ENCODE peak calls at places on chromosomes 2 and 18, in ten cellular contexts. One of them, this sample, is unnamed. For H3K36me3 and H3K4me1, the result is how much of the 10 kb centered on the place peaks cover.

GRCh38 chr2:43490387-43490786 is 105.5 kb downstream of the THADA start:
- DNase-seq in lower lobe of right lung: no peak
- DNase-seq in pancreas: no peak
- DNase-seq in CD4-positive, CD25-positive, alpha-beta regulatory T cell: no peak
- DNase-seq in cardiac muscle cell: no peak
- DNase-seq in aorta: no peak
- DNase-seq in Peyer's patch: no peak
- DNase-seq in Karpas-422: no peak
- DNase-seq in stomach: no peak
- DNase-seq in lung: no peak
- DNase-seq in this sample: no peak

GRCh38 chr2:30421551-30422436 is 25.3 kb upstream of the LCLAT1 start:
- DNase-seq in lower lobe of right lung: no peak
- DNase-seq in pancreas: no peak
- DNase-seq in CD4-positive, CD25-positive, alpha-beta regulatory T cell: peak
- DNase-seq in cardiac muscle cell: peak
- DNase-seq in aorta: no peak
- DNase-seq in Peyer's patch: no peak
- DNase-seq in Karpas-422: no peak
- DNase-seq in stomach: no peak
- DNase-seq in lung: no peak
- DNase-seq in this sample: no peak

GRCh38 chr18:6120820-6121279 is 225.5 kb upstream of the TMEM200C start:
- DNase-seq in lower lobe of right lung: no peak
- DNase-seq in pancreas: no peak
- DNase-seq in CD4-positive, CD25-positive, alpha-beta regulatory T cell: no peak
- DNase-seq in cardiac muscle cell: no peak
- DNase-seq in aorta: no peak
- DNase-seq in Peyer's patch: no peak
- DNase-seq in Karpas-422: no peak
- DNase-seq in stomach: no peak
- DNase-seq in lung: no peak
- DNase-seq in this sample: no peak

GRCh38 chr2:150586858-150587257 is 99.4 kb upstream of the RND3 start:
- DNase-seq in lower lobe of right lung: no peak
- DNase-seq in pancreas: no peak
- DNase-seq in CD4-positive, CD25-positive, alpha-beta regulatory T cell: no peak
- DNase-seq in cardiac muscle cell: peak
- DNase-seq in aorta: no peak
- DNase-seq in Peyer's patch: no peak
- DNase-seq in Karpas-422: no peak
- DNase-seq in stomach: no peak
- DNase-seq in lung: no peak
- DNase-seq in this sample: no peak

GRCh38 chr18:24989760-24990547 is 362.0 kb downstream of the ZNF521 start:
- DNase-seq in lower lobe of right lung: no peak
- DNase-seq in pancreas: no peak
- DNase-seq in CD4-positive, CD25-positive, alpha-beta regulatory T cell: no peak
- DNase-seq in cardiac muscle cell: no peak
- DNase-seq in aorta: no peak
- DNase-seq in Peyer's patch: no peak
- DNase-seq in Karpas-422: no peak
- DNase-seq in stomach: no peak
- DNase-seq in lung: no peak
- DNase-seq in this sample: peak

GRCh38 chr18:68665623-68666022 is 49.3 kb downstream of the TMX3 start:
- DNase-seq in lower lobe of right lung: no peak
- DNase-seq in pancreas: no peak
- DNase-seq in CD4-positive, CD25-positive, alpha-beta regulatory T cell: no peak
- DNase-seq in cardiac muscle cell: no peak
- DNase-seq in aorta: no peak
- DNase-seq in Peyer's patch: no peak
- DNase-seq in Karpas-422: no peak
- DNase-seq in stomach: no peak
- DNase-seq in lung: no peak
- DNase-seq in this sample: no peak

GRCh38 chr2:225008179-225008829 is 34.0 kb downstream of the DOCK10 start:
- DNase-seq in lower lobe of right lung: no peak
- DNase-seq in pancreas: no peak
- DNase-seq in CD4-positive, CD25-positive, alpha-beta regulatory T cell: no peak
- DNase-seq in cardiac muscle cell: no peak
- DNase-seq in aorta: no peak
- DNase-seq in Peyer's patch: no peak
- DNase-seq in Karpas-422: no peak
- DNase-seq in stomach: no peak
- DNase-seq in lung: no peak
- DNase-seq in this sample: no peak

GRCh38 chr2:220626603-220627002 is 945.5 kb downstream of the EPHA4 start:
- DNase-seq in lower lobe of right lung: no peak
- DNase-seq in pancreas: no peak
- DNase-seq in CD4-positive, CD25-positive, alpha-beta regulatory T cell: no peak
- DNase-seq in cardiac muscle cell: no peak
- DNase-seq in aorta: no peak
- DNase-seq in Peyer's patch: no peak
- DNase-seq in Karpas-422: no peak
- DNase-seq in stomach: no peak
- DNase-seq in lung: no peak
- DNase-seq in this sample: no peak

GRCh38 chr2:233059797-233060499 is at the start of gene INPP5D:
- DNase-seq in lower lobe of right lung: peak
- DNase-seq in pancreas: no peak
- DNase-seq in CD4-positive, CD25-positive, alpha-beta regulatory T cell: peak
- DNase-seq in cardiac muscle cell: no peak
- DNase-seq in aorta: peak
- DNase-seq in Peyer's patch: peak
- DNase-seq in Karpas-422: peak
- DNase-seq in stomach: peak
- DNase-seq in lung: peak
- DNase-seq in this sample: peak

GRCh38 chr18:74368901-74369705 is 53.5 kb downstream of the C18orf63 start:
- DNase-seq in lower lobe of right lung: no peak
- DNase-seq in pancreas: no peak
- DNase-seq in CD4-positive, CD25-positive, alpha-beta regulatory T cell: no peak
- DNase-seq in cardiac muscle cell: no peak
- DNase-seq in aorta: no peak
- DNase-seq in Peyer's patch: no peak
- DNase-seq in Karpas-422: no peak
- DNase-seq in stomach: no peak
- DNase-seq in lung: no peak
- DNase-seq in this sample: peak

GRCh38 chr18:12307871-12308385 is at the start of gene TUBB6:
- DNase-seq in lower lobe of right lung: peak
- DNase-seq in pancreas: peak
- DNase-seq in CD4-positive, CD25-positive, alpha-beta regulatory T cell: no peak
- DNase-seq in cardiac muscle cell: peak
- DNase-seq in aorta: peak
- DNase-seq in Peyer's patch: no peak
- DNase-seq in Karpas-422: no peak
- DNase-seq in stomach: peak
- DNase-seq in lung: peak
- DNase-seq in this sample: no peak

DNA sequence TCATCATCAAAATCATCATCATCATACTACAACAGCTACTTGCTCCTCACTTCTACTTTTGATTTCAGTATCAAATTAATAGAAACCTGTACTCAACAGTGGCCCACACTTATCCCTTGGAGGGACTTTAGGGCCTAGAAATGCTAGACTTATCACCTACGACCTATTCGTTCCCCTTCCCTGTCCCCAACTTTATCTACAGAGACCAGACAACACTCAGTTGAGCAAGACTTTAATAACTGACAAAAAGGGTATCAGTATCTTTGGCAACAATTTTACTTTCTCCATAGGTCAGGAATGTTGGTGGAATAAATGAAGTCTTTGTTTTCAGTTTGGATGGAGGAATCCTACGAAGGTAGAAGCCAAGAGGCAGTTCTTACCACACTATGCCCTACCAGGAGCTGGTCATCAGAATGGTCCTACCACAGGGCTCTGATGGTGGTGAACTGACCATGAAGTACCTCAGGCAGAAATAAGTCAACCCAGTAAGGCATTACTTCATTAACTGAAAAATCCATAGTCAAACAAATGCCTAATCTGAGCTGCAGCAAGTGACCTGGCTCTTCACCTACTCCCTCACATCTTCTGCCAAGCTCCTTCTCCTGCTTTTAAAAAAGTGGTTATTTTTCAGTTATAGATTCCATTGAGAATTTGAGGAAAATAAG is 26.6 kb downstream of the MBD2 start:
- DNase-seq in lower lobe of right lung: no peak
- DNase-seq in pancreas: no peak
- DNase-seq in CD4-positive, CD25-positive, alpha-beta regulatory T cell: no peak
- DNase-seq in cardiac muscle cell: no peak
- DNase-seq in aorta: no peak
- DNase-seq in Peyer's patch: no peak
- DNase-seq in Karpas-422: no peak
- DNase-seq in stomach: no peak
- DNase-seq in lung: no peak
- DNase-seq in this sample: no peak
- H3K36me3 ChIP-seq in lower lobe of right lung: under half
- H3K36me3 ChIP-seq in pancreas: under half
- H3K36me3 ChIP-seq in CD4-positive, CD25-positive, alpha-beta regulatory T cell: under half
- H3K36me3 ChIP-seq in cardiac muscle cell: under half
- H3K36me3 ChIP-seq in aorta: under half
- H3K36me3 ChIP-seq in Peyer's patch: under half
- H3K36me3 ChIP-seq in Karpas-422: under half
- H3K36me3 ChIP-seq in stomach: under half
- H3K36me3 ChIP-seq in lung: under half
- H3K36me3 ChIP-seq in this sample: under half

GRCh38 chr18:3461704-3462103 is 11.7 kb downstream of the TGIF1 start:
- DNase-seq in lower lobe of right lung: no peak
- DNase-seq in pancreas: no peak
- DNase-seq in CD4-positive, CD25-positive, alpha-beta regulatory T cell: no peak
- DNase-seq in cardiac muscle cell: no peak
- DNase-seq in aorta: no peak
- DNase-seq in Peyer's patch: no peak
- DNase-seq in Karpas-422: no peak
- DNase-seq in stomach: no peak
- DNase-seq in lung: no peak
- DNase-seq in this sample: no peak

GRCh38 chr18:3460823-3461398 is 10.9 kb downstream of the TGIF1 start:
- DNase-seq in lower lobe of right lung: no peak
- DNase-seq in pancreas: no peak
- DNase-seq in CD4-positive, CD25-positive, alpha-beta regulatory T cell: no peak
- DNase-seq in cardiac muscle cell: no peak
- DNase-seq in aorta: no peak
- DNase-seq in Peyer's patch: no peak
- DNase-seq in Karpas-422: no peak
- DNase-seq in stomach: no peak
- DNase-seq in lung: no peak
- DNase-seq in this sample: no peak

GRCh38 chr18:3458378-3458777 is 8.4 kb downstream of the TGIF1 start:
- DNase-seq in lower lobe of right lung: no peak
- DNase-seq in pancreas: no peak
- DNase-seq in CD4-positive, CD25-positive, alpha-beta regulatory T cell: peak
- DNase-seq in cardiac muscle cell: no peak
- DNase-seq in aorta: no peak
- DNase-seq in Peyer's patch: peak
- DNase-seq in Karpas-422: no peak
- DNase-seq in stomach: no peak
- DNase-seq in lung: no peak
- DNase-seq in this sample: peak

GRCh38 chr18:3457261-3457724 is 7.3 kb downstream of the TGIF1 start:
- DNase-seq in lower lobe of right lung: no peak
- DNase-seq in pancreas: no peak
- DNase-seq in CD4-positive, CD25-positive, alpha-beta regulatory T cell: no peak
- DNase-seq in cardiac muscle cell: no peak
- DNase-seq in aorta: no peak
- DNase-seq in Peyer's patch: no peak
- DNase-seq in Karpas-422: no peak
- DNase-seq in stomach: peak
- DNase-seq in lung: no peak
- DNase-seq in this sample: peak

DNA sequence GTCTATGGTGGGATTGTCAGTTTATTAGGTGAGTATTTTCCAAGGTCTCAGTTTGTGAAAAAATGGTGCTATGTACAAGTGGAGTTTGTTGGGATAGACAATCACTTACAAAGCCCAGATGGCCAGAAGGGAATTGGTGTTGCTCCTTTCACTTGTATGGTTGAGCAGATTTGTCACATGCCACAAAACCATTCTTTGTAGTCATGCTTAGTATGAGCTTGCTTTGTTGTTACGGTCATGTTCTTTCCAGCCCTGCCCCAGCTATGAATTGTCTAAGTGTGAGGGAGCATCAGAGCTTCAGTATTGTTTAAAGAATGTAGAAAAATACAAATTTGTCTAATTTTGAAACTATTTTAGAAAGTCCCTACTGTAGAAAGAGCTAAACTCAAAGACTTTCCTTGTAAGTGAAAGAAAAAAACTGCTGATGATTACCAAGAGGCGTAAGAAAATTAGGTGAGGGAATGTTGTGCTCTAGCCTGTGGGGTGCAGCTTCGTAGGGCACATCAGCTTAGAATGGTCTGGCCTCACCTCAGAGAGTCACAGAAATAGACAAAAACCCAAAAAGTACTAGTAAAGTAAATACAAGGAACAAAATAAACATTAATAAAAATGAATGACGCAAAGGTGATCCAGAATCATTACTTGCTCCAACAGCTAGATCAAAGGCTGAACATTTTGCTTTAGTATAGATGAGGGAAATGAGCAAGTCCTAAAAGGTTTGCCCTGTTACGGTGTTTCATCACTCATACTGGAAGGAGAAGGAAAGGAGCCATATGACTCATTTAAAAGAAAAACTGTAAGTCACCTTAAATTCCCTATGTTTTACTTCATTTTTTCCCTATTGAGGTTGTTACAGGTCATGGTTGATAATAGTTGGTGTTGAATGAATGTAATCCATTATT is 9.2 kb downstream of the TGIF1 start:
- DNase-seq in lower lobe of right lung: no peak
- DNase-seq in pancreas: no peak
- DNase-seq in CD4-positive, CD25-positive, alpha-beta regulatory T cell: no peak
- DNase-seq in cardiac muscle cell: peak
- DNase-seq in aorta: no peak
- DNase-seq in Peyer's patch: no peak
- DNase-seq in Karpas-422: no peak
- DNase-seq in stomach: no peak
- DNase-seq in lung: no peak
- DNase-seq in this sample: peak
- H3K4me1 ChIP-seq in lower lobe of right lung: under half
- H3K4me1 ChIP-seq in pancreas: under half
- H3K4me1 ChIP-seq in CD4-positive, CD25-positive, alpha-beta regulatory T cell: under half
- H3K4me1 ChIP-seq in cardiac muscle cell: under half
- H3K4me1 ChIP-seq in aorta: under half
- H3K4me1 ChIP-seq in Peyer's patch: under half
- H3K4me1 ChIP-seq in Karpas-422: under half
- H3K4me1 ChIP-seq in stomach: half or more
- H3K4me1 ChIP-seq in lung: under half
- H3K4me1 ChIP-seq in this sample: under half

GRCh38 chr18:77112161-77112801 is 20.3 kb downstream of the MBP start:
- DNase-seq in lower lobe of right lung: no peak
- DNase-seq in pancreas: no peak
- DNase-seq in CD4-positive, CD25-positive, alpha-beta regulatory T cell: no peak
- DNase-seq in cardiac muscle cell: no peak
- DNase-seq in aorta: peak
- DNase-seq in Peyer's patch: no peak
- DNase-seq in Karpas-422: no peak
- DNase-seq in stomach: no peak
- DNase-seq in lung: no peak
- DNase-seq in this sample: no peak
- H3K36me3 ChIP-seq in lower lobe of right lung: under half
- H3K36me3 ChIP-seq in pancreas: under half
- H3K36me3 ChIP-seq in CD4-positive, CD25-positive, alpha-beta regulatory T cell: half or more
- H3K36me3 ChIP-seq in cardiac muscle cell: under half
- H3K36me3 ChIP-seq in aorta: under half
- H3K36me3 ChIP-seq in Peyer's patch: under half
- H3K36me3 ChIP-seq in Karpas-422: under half
- H3K36me3 ChIP-seq in stomach: under half
- H3K36me3 ChIP-seq in lung: under half
- H3K36me3 ChIP-seq in this sample: under half

GRCh38 chr2:112814278-112814677 is 22.3 kb downstream of the IL1B start:
- DNase-seq in lower lobe of right lung: no peak
- DNase-seq in pancreas: no peak
- DNase-seq in CD4-positive, CD25-positive, alpha-beta regulatory T cell: no peak
- DNase-seq in cardiac muscle cell: peak
- DNase-seq in aorta: no peak
- DNase-seq in Peyer's patch: no peak
- DNase-seq in Karpas-422: no peak
- DNase-seq in stomach: no peak
- DNase-seq in lung: no peak
- DNase-seq in this sample: no peak
- H3K4me1 ChIP-seq in lower lobe of right lung: under half
- H3K4me1 ChIP-seq in pancreas: under half
- H3K4me1 ChIP-seq in CD4-positive, CD25-positive, alpha-beta regulatory T cell: under half
- H3K4me1 ChIP-seq in cardiac muscle cell: under half
- H3K4me1 ChIP-seq in aorta: under half
- H3K4me1 ChIP-seq in Peyer's patch: under half
- H3K4me1 ChIP-seq in Karpas-422: under half
- H3K4me1 ChIP-seq in stomach: under half
- H3K4me1 ChIP-seq in lung: under half
- H3K4me1 ChIP-seq in this sample: under half